ENCODE peak calls at places on chromosome 17, in five cellular contexts. One of them, this sample, is unnamed. For H3K27me3, the result is how much of the 10 kb centered on the place peaks cover.

GRCh38 chr17:66248285-66248684 is 19.1 kb upstream of the APOH start:
- ATAC-seq in right cardiac atrium: peak
- ATAC-seq in PC-3: peak
- ATAC-seq in CD8-positive, alpha-beta T cell: no peak
- ATAC-seq in CD4-positive, alpha-beta T cell: no peak
- ATAC-seq in this sample: no peak

GRCh38 chr17:7717756-7718350 is 309 bp downstream of the DNAH2 start:
- ATAC-seq in right cardiac atrium: no peak
- ATAC-seq in PC-3: no peak
- ATAC-seq in CD8-positive, alpha-beta T cell: peak
- ATAC-seq in CD4-positive, alpha-beta T cell: peak
- ATAC-seq in this sample: no peak

GRCh38 chr17:42088736-42089135 is 9.5 kb downstream of the ZNF385C start:
- ATAC-seq in right cardiac atrium: no peak
- ATAC-seq in PC-3: no peak
- ATAC-seq in CD8-positive, alpha-beta T cell: no peak
- ATAC-seq in CD4-positive, alpha-beta T cell: no peak
- ATAC-seq in this sample: no peak

GRCh38 chr17:33628500-33629336 is 335.6 kb upstream of the ASIC2 start:
- ATAC-seq in right cardiac atrium: no peak
- ATAC-seq in PC-3: no peak
- ATAC-seq in CD8-positive, alpha-beta T cell: no peak
- ATAC-seq in CD4-positive, alpha-beta T cell: no peak
- ATAC-seq in this sample: no peak

GRCh38 chr17:54426287-54426886 is 474.3 kb upstream of the TOM1L1 start:
- ATAC-seq in right cardiac atrium: no peak
- ATAC-seq in PC-3: no peak
- ATAC-seq in CD8-positive, alpha-beta T cell: no peak
- ATAC-seq in CD4-positive, alpha-beta T cell: no peak
- ATAC-seq in this sample: no peak

GRCh38 chr17:61064087-61064951 is 335.3 kb upstream of the TBX2 start:
- ATAC-seq in right cardiac atrium: no peak
- ATAC-seq in PC-3: no peak
- ATAC-seq in CD8-positive, alpha-beta T cell: no peak
- ATAC-seq in CD4-positive, alpha-beta T cell: no peak
- ATAC-seq in this sample: no peak

GRCh38 chr17:77735341-77736206 is 222.9 kb upstream of the TNRC6C start:
- ATAC-seq in right cardiac atrium: peak
- ATAC-seq in PC-3: no peak
- ATAC-seq in CD8-positive, alpha-beta T cell: no peak
- ATAC-seq in CD4-positive, alpha-beta T cell: no peak
- ATAC-seq in this sample: peak

GRCh38 chr17:57956311-57957119 is 1.3 kb upstream of the CUEDC1 start:
- ATAC-seq in right cardiac atrium: no peak
- ATAC-seq in PC-3: no peak
- ATAC-seq in CD8-positive, alpha-beta T cell: peak
- ATAC-seq in CD4-positive, alpha-beta T cell: peak
- ATAC-seq in this sample: no peak

GRCh38 chr17:35189291-35189690 is 4.9 kb downstream of the SLC35G3 start:
- ATAC-seq in right cardiac atrium: no peak
- ATAC-seq in PC-3: no peak
- ATAC-seq in CD8-positive, alpha-beta T cell: no peak
- ATAC-seq in CD4-positive, alpha-beta T cell: no peak
- ATAC-seq in this sample: no peak
- H3K27me3 ChIP-seq in right cardiac atrium: under half
- H3K27me3 ChIP-seq in PC-3: under half
- H3K27me3 ChIP-seq in CD8-positive, alpha-beta T cell: under half
- H3K27me3 ChIP-seq in CD4-positive, alpha-beta T cell: under half
- H3K27me3 ChIP-seq in this sample: under half

DNA sequence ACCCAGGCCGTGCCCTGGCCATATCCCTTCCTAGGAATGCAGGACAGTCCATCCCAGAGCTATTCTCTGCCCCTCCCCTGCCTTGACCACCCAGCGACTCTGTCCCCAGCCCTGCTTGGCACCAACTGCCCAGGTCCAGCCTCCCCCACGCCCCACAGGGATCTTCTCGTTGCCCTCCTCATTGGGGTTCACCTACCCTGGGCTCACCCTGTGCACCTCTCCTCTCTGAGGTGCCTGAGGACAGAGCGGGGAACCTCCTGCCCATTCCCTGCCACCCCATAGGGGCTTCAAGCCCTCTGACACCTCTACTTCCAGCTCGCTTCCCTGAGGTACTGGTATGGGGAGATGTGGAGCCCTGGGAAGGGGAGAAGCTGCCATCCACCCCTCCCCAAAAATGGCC is 6.2 kb upstream of the MPP2 start:
- ATAC-seq in right cardiac atrium: no peak
- ATAC-seq in PC-3: no peak
- ATAC-seq in CD8-positive, alpha-beta T cell: no peak
- ATAC-seq in CD4-positive, alpha-beta T cell: no peak
- ATAC-seq in this sample: no peak
- H3K27me3 ChIP-seq in right cardiac atrium: under half
- H3K27me3 ChIP-seq in PC-3: under half
- H3K27me3 ChIP-seq in CD8-positive, alpha-beta T cell: under half
- H3K27me3 ChIP-seq in CD4-positive, alpha-beta T cell: under half
- H3K27me3 ChIP-seq in this sample: under half

GRCh38 chr17:79531191-79531590 is 79.7 kb downstream of the RBFOX3 start:
- ATAC-seq in right cardiac atrium: no peak
- ATAC-seq in PC-3: no peak
- ATAC-seq in CD8-positive, alpha-beta T cell: no peak
- ATAC-seq in CD4-positive, alpha-beta T cell: no peak
- ATAC-seq in this sample: no peak

GRCh38 chr17:79531696-79532095 is 79.2 kb downstream of the RBFOX3 start:
- ATAC-seq in right cardiac atrium: no peak
- ATAC-seq in PC-3: no peak
- ATAC-seq in CD8-positive, alpha-beta T cell: no peak
- ATAC-seq in CD4-positive, alpha-beta T cell: no peak
- ATAC-seq in this sample: no peak

GRCh38 chr17:79530361-79531105 is 80.3 kb downstream of the RBFOX3 start:
- ATAC-seq in right cardiac atrium: no peak
- ATAC-seq in PC-3: no peak
- ATAC-seq in CD8-positive, alpha-beta T cell: no peak
- ATAC-seq in CD4-positive, alpha-beta T cell: no peak
- ATAC-seq in this sample: no peak

GRCh38 chr17:79533116-79533515 is 77.7 kb downstream of the RBFOX3 start:
- ATAC-seq in right cardiac atrium: no peak
- ATAC-seq in PC-3: no peak
- ATAC-seq in CD8-positive, alpha-beta T cell: no peak
- ATAC-seq in CD4-positive, alpha-beta T cell: no peak
- ATAC-seq in this sample: no peak

GRCh38 chr17:79532107-79532790 is 78.6 kb downstream of the RBFOX3 start:
- ATAC-seq in right cardiac atrium: no peak
- ATAC-seq in PC-3: no peak
- ATAC-seq in CD8-positive, alpha-beta T cell: no peak
- ATAC-seq in CD4-positive, alpha-beta T cell: no peak
- ATAC-seq in this sample: no peak
- H3K27me3 ChIP-seq in right cardiac atrium: under half
- H3K27me3 ChIP-seq in PC-3: half or more
- H3K27me3 ChIP-seq in CD8-positive, alpha-beta T cell: under half
- H3K27me3 ChIP-seq in CD4-positive, alpha-beta T cell: under half
- H3K27me3 ChIP-seq in this sample: half or more

GRCh38 chr17:48551601-48552452 is 6.9 kb upstream of the HOXB2 start:
- ATAC-seq in right cardiac atrium: no peak
- ATAC-seq in PC-3: no peak
- ATAC-seq in CD8-positive, alpha-beta T cell: no peak
- ATAC-seq in CD4-positive, alpha-beta T cell: no peak
- ATAC-seq in this sample: peak
- H3K27me3 ChIP-seq in right cardiac atrium: under half
- H3K27me3 ChIP-seq in PC-3: under half
- H3K27me3 ChIP-seq in CD8-positive, alpha-beta T cell: under half
- H3K27me3 ChIP-seq in CD4-positive, alpha-beta T cell: under half
- H3K27me3 ChIP-seq in this sample: under half

GRCh38 chr17:6488008-6488539 is 43.8 kb downstream of the PIMREG start:
- ATAC-seq in right cardiac atrium: no peak
- ATAC-seq in PC-3: no peak
- ATAC-seq in CD8-positive, alpha-beta T cell: no peak
- ATAC-seq in CD4-positive, alpha-beta T cell: no peak
- ATAC-seq in this sample: no peak

GRCh38 chr17:6487243-6488007 is 43.2 kb downstream of the PIMREG start:
- ATAC-seq in right cardiac atrium: peak
- ATAC-seq in PC-3: no peak
- ATAC-seq in CD8-positive, alpha-beta T cell: no peak
- ATAC-seq in CD4-positive, alpha-beta T cell: no peak
- ATAC-seq in this sample: peak

GRCh38 chr17:6489016-6489550 is 44.8 kb downstream of the PIMREG start:
- ATAC-seq in right cardiac atrium: no peak
- ATAC-seq in PC-3: no peak
- ATAC-seq in CD8-positive, alpha-beta T cell: no peak
- ATAC-seq in CD4-positive, alpha-beta T cell: no peak
- ATAC-seq in this sample: no peak

GRCh38 chr17:6483507-6483906 is 39.3 kb downstream of the PIMREG start:
- ATAC-seq in right cardiac atrium: no peak
- ATAC-seq in PC-3: no peak
- ATAC-seq in CD8-positive, alpha-beta T cell: no peak
- ATAC-seq in CD4-positive, alpha-beta T cell: no peak
- ATAC-seq in this sample: no peak

DNA sequence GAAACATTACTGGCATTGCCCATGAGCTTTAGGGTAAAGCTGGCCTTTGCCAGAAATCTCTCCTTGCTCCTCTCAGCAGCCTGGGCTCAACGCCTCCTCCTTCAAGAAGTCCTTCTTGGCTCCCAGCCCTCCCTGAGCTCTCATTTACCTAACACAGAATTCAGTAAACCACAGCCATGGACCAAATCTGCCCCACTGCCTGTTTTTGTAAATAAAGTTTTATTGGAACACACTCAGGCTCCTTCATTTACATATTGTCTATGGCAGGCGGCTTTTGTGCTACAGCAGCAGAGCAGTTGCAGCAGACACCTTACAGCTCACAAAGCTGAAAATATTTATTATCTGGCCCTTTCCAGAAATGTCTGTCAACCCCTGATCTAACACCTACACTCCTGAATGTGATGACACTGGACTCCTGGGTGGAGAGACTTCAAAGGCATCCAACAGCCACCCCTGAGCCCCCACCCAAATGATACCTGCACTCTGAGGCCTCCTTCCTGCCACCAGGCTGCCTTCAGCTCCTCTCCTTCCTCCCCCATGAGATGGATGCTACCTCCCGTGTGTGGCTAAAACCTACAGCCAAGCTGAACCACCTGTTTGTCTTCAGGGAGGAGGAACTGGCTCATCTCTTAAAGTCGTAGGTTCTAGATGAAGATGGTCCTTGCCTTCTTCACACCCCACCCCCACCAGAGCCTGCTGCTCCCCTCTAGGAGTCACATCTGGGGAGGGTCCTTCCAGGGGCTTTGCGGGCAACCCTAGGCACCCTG is 41.6 kb downstream of the PIMREG start:
- ATAC-seq in right cardiac atrium: no peak
- ATAC-seq in PC-3: no peak
- ATAC-seq in CD8-positive, alpha-beta T cell: no peak
- ATAC-seq in CD4-positive, alpha-beta T cell: no peak
- ATAC-seq in this sample: no peak
- H3K27me3 ChIP-seq in right cardiac atrium: under half
- H3K27me3 ChIP-seq in PC-3: under half
- H3K27me3 ChIP-seq in CD8-positive, alpha-beta T cell: under half
- H3K27me3 ChIP-seq in CD4-positive, alpha-beta T cell: under half
- H3K27me3 ChIP-seq in this sample: under half

GRCh38 chr17:74355065-74355464 is 6.6 kb downstream of the BTBD17 start:
- ATAC-seq in right cardiac atrium: no peak
- ATAC-seq in PC-3: no peak
- ATAC-seq in CD8-positive, alpha-beta T cell: no peak
- ATAC-seq in CD4-positive, alpha-beta T cell: no peak
- ATAC-seq in this sample: no peak
- H3K27me3 ChIP-seq in right cardiac atrium: under half
- H3K27me3 ChIP-seq in PC-3: half or more
- H3K27me3 ChIP-seq in CD8-positive, alpha-beta T cell: under half
- H3K27me3 ChIP-seq in CD4-positive, alpha-beta T cell: half or more
- H3K27me3 ChIP-seq in this sample: half or more

GRCh38 chr17:79168486-79169055 is 93.9 kb downstream of the ENGASE start:
- ATAC-seq in right cardiac atrium: no peak
- ATAC-seq in PC-3: peak
- ATAC-seq in CD8-positive, alpha-beta T cell: no peak
- ATAC-seq in CD4-positive, alpha-beta T cell: no peak
- ATAC-seq in this sample: no peak

GRCh38 chr17:79171152-79171551 is 96.5 kb downstream of the ENGASE start:
- ATAC-seq in right cardiac atrium: no peak
- ATAC-seq in PC-3: no peak
- ATAC-seq in CD8-positive, alpha-beta T cell: no peak
- ATAC-seq in CD4-positive, alpha-beta T cell: no peak
- ATAC-seq in this sample: no peak

GRCh38 chr17:79169366-79169765 is 94.7 kb downstream of the ENGASE start:
- ATAC-seq in right cardiac atrium: no peak
- ATAC-seq in PC-3: no peak
- ATAC-seq in CD8-positive, alpha-beta T cell: no peak
- ATAC-seq in CD4-positive, alpha-beta T cell: no peak
- ATAC-seq in this sample: no peak

GRCh38 chr17:79167486-79167885 is 92.9 kb downstream of the ENGASE start:
- ATAC-seq in right cardiac atrium: no peak
- ATAC-seq in PC-3: no peak
- ATAC-seq in CD8-positive, alpha-beta T cell: no peak
- ATAC-seq in CD4-positive, alpha-beta T cell: no peak
- ATAC-seq in this sample: no peak

DNA sequence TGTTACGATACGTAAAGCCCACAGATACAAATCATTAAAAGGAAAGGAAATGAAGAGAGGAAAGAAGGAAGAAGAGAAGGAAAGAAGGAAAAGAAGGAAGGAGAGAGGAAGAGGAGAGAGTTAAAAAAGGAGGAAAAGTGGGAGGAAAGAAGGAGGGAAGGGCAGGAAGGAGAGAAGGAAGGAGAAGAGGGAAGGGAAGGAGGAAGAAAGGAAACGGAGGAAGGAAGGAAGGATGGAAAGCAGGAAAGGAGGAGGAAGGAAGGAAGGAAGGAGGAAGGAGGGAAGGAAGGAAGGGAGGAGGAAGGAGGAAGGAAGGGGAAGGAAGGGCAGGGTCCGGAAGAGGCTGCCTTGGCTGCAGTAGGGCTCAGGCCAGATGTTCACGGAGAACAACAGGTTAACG is 95.2 kb downstream of the ENGASE start:
- ATAC-seq in right cardiac atrium: no peak
- ATAC-seq in PC-3: no peak
- ATAC-seq in CD8-positive, alpha-beta T cell: no peak
- ATAC-seq in CD4-positive, alpha-beta T cell: no peak
- ATAC-seq in this sample: no peak
- H3K27me3 ChIP-seq in right cardiac atrium: under half
- H3K27me3 ChIP-seq in PC-3: half or more
- H3K27me3 ChIP-seq in CD8-positive, alpha-beta T cell: under half
- H3K27me3 ChIP-seq in CD4-positive, alpha-beta T cell: under half
- H3K27me3 ChIP-seq in this sample: half or more

DNA sequence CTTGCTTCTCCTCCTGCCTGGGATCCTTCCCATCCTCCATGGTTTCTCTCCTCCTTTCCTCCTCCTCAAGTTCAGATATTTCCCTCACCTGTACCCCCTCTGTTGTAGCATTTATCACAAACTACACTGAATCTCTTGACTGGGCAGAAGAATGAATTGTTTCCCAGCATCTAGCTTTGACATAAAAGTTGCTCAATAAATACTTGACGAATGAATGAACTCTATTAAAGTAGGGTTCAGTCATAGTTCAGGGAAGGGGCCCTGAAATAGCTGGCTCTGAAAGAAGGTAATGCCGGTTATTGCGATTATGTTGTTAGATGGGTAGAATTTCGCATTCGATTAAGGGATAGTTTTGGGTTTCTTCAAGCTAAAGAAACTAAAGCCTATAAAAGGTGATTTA is 1.2 kb upstream of the CPD start:
- ATAC-seq in right cardiac atrium: no peak
- ATAC-seq in PC-3: no peak
- ATAC-seq in CD8-positive, alpha-beta T cell: no peak
- ATAC-seq in CD4-positive, alpha-beta T cell: no peak
- ATAC-seq in this sample: no peak
- H3K27me3 ChIP-seq in right cardiac atrium: under half
- H3K27me3 ChIP-seq in PC-3: under half
- H3K27me3 ChIP-seq in CD8-positive, alpha-beta T cell: under half
- H3K27me3 ChIP-seq in CD4-positive, alpha-beta T cell: under half
- H3K27me3 ChIP-seq in this sample: under half

This sample was measured in gastroesophageal sphincter.